ENCODE peak calls at places on chromosome 7, in seven cellular contexts. O is PC-3, M is GM23248, B is Karpas-422, F is GM23338, J is SK-N-SH, W is hepatocyte. X is an unnamed sample. For H3K9me2, the result is how much of the 10 kb centered on the place peaks cover.

GRCh38 chr7:36107926-36108631 is 45.0 kb upstream of the EEPD1 start:
- DNase-seq in J (no peak), M (no peak), O (no peak), F (no peak), B (no peak), W (no peak), X (no peak)

GRCh38 chr7:122528879-122529481 is 169.9 kb downstream of the RNF133 start:
- DNase-seq in F (peak), O (peak), W (peak), B (peak), J (peak), M (peak), X (peak)

GRCh38 chr7:1663243-1663642 is 6.8 kb upstream of the ELFN1 start:
- DNase-seq in M (no peak), B (no peak), F (no peak), W (no peak), J (peak), O (no peak), X (no peak)

GRCh38 chr7:96304573-96304972 is 17.3 kb downstream of the SLC25A13 start:
- DNase-seq in B (no peak), M (peak), F (no peak), O (peak), J (no peak), W (no peak), X (no peak)

GRCh38 chr7:155467846-155468821 is 10.2 kb downstream of the EN2 start:
- DNase-seq in F (peak), J (peak), B (no peak), M (no peak), W (no peak), O (no peak), X (no peak)

GRCh38 chr7:35258125-35258890 is 4.4 kb upstream of the TBX20 start:
- DNase-seq in W (no peak), F (no peak), J (no peak), M (no peak), O (no peak), B (no peak), X (no peak)

GRCh38 chr7:138429577-138430250 is 30.3 kb upstream of the TRIM24 start:
- DNase-seq in F (peak), B (no peak), M (no peak), O (peak), W (peak), J (no peak), X (no peak)

GRCh38 chr7:84705701-84706100 is 481.2 kb downstream of the SEMA3D start:
- DNase-seq in B (no peak), M (no peak), W (no peak), J (no peak), F (no peak), O (no peak), X (no peak)

GRCh38 chr7:107253599-107253998 is 84.8 kb downstream of the HBP1 start:
- DNase-seq in M (no peak), J (no peak), F (no peak), W (no peak), O (no peak), B (no peak), X (no peak)

GRCh38 chr7:36967387-36967786 is 243.1 kb upstream of the AOAH start:
- DNase-seq in F (peak), M (peak), W (peak), J (peak), B (peak), O (peak), X (peak)

GRCh38 chr7:51577390-51577789 is 260.8 kb upstream of the COBL start:
- DNase-seq in W (no peak), J (no peak), F (no peak), O (no peak), B (no peak), M (no peak), X (no peak)

GRCh38 chr7:93429563-93429962 is 145.0 kb downstream of the CALCR start:
- DNase-seq in J (no peak), W (no peak), M (no peak), O (no peak), B (no peak), F (no peak), X (no peak)

GRCh38 chr7:100433276-100433591 is 3.1 kb downstream of the PPP1R35 start:
- DNase-seq in J (no peak), W (no peak), B (no peak), M (no peak), F (no peak), O (no peak), X (no peak)

GRCh38 chr7:142933624-142934023 is at the start of gene TRPV5:
- DNase-seq in M (no peak), O (no peak), W (no peak), F (no peak), J (no peak), B (no peak), X (no peak)
- H3K9me2 ChIP-seq in M (under half), O (under half), W (under half), F (under half), J (under half), B (under half), X (under half)

DNA sequence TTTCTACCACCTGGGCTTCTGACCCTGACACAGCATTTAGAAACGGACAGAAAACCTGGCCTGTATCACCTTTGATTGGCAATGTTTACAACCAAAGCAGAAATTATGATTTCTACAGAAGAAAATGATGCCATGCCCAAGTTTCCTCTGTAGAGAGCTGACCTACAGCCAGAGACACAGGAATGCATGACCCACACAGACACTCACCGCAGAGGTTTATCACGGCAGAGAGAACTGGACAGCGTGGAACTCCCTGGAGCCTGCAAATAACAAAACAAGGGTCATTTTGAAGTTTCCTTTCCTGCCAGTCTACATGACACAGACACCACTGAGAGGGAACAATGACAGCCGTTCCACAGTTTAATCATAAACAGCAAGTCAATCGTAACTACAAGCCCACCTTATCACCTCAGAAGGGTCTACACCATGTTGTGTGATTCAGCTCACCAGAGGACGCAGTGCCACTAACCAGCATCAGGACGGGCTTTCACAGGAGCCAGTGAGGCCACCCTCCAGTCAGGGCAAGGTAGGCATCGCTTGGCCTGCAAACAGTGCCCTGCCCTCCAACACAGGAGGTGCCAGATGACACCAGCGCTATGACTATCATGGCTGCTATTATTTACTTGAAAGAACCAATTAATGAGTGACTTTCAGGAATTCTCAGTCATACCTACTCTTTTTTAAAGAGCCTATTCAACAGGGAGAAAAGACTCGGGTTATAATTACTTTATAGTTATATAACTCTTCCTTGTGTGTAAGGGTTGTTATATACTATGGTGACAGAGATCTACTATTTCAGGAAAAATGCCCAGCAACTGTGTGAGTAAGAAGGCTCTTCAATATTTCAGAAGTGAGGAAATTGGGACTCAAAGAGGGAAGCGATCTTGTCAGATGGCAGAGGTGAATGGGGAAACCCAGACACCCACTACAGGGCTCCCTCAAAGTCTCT is 139.8 kb downstream of the TNS3 start:
- DNase-seq in B (no peak), W (no peak), O (no peak), J (no peak), F (no peak), M (peak), X (no peak)
- H3K27ac ChIP-seq in B (no peak), W (no peak), O (no peak), J (no peak), F (no peak), M (peak), X (no peak)

DNA sequence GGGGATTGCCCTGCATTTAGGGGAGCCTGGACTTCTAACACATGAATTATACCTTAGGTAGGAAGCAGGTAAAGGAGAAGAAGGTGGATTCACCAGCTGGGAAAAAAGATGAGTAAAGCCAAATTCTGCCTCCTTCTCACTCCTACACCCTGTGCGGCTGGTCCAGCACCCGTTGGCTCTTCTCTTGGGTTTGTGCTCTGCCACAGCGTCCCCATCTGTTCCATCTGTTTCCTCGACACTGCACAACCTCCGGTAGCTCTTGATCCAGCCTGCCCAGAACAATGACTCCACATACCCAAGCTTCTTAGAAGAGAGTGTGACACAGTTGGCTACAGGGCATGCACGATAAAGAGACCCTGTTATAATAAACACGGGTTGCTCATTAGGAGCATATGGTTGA is 32.0 kb upstream of the NEUROD6 start:
- DNase-seq in M (no peak), B (no peak), W (no peak), F (no peak), J (no peak), O (no peak), X (no peak)
- H3K9me2 ChIP-seq in M (under half), B (under half), W (under half), F (under half), J (under half), O (under half), X (under half)

GRCh38 chr7:124515431-124515830 is 250.2 kb downstream of the GPR37 start:
- DNase-seq in M (no peak), B (no peak), W (no peak), F (no peak), J (no peak), O (no peak), X (no peak)
- H3K27ac ChIP-seq in M (no peak), B (no peak), W (no peak), F (no peak), J (no peak), O (no peak), X (no peak)

GRCh38 chr7:444606-445005 is 75.0 kb downstream of the PDGFA start:
- DNase-seq in W (no peak), J (no peak), M (peak), O (no peak), B (no peak), F (no peak), X (no peak)
- H3K9me2 ChIP-seq in W (under half), J (under half), M (under half), O (under half), B (under half), F (under half), X (under half)

GRCh38 chr7:4748267-4748666 is 27.2 kb upstream of the AP5Z1 start:
- DNase-seq in M (no peak), W (no peak), B (no peak), F (no peak), O (no peak), J (no peak), X (no peak)

GRCh38 chr7:4751398-4751947 is 23.9 kb upstream of the AP5Z1 start:
- DNase-seq in M (no peak), W (no peak), O (no peak), B (no peak), F (no peak), J (no peak), X (no peak)

GRCh38 chr7:4747746-4748145 is 27.7 kb upstream of the AP5Z1 start:
- DNase-seq in J (no peak), W (no peak), O (no peak), M (no peak), F (no peak), B (no peak), X (no peak)

GRCh38 chr7:4749798-4750197 is 25.6 kb upstream of the AP5Z1 start:
- DNase-seq in M (no peak), O (no peak), J (no peak), F (no peak), B (no peak), W (no peak), X (no peak)

DNA sequence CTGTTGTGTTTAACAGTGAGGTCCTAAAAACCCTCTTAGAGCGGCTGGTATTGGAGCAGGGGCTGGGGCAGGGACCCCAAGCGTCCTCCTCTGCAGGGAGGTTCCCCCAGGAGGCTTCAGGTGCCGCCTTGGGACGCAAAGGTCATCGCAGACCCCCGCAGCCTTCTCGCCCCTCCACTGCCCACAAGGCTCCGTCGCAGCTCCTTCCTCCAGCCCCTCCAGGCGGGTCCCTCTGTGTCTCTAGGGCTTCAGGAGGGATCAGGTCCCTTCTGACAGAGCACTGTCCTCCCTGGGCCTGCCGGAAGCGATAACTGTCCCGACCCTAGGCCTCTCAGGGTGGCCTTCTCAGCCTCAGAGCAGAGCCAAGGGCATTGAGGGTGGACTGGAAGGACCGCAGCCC is 26.1 kb upstream of the AP5Z1 start:
- DNase-seq in O (no peak), M (no peak), F (no peak), W (no peak), B (no peak), J (no peak), X (no peak)
- H3K27ac ChIP-seq in O (no peak), M (no peak), F (no peak), W (no peak), B (no peak), J (no peak), X (no peak)

DNA sequence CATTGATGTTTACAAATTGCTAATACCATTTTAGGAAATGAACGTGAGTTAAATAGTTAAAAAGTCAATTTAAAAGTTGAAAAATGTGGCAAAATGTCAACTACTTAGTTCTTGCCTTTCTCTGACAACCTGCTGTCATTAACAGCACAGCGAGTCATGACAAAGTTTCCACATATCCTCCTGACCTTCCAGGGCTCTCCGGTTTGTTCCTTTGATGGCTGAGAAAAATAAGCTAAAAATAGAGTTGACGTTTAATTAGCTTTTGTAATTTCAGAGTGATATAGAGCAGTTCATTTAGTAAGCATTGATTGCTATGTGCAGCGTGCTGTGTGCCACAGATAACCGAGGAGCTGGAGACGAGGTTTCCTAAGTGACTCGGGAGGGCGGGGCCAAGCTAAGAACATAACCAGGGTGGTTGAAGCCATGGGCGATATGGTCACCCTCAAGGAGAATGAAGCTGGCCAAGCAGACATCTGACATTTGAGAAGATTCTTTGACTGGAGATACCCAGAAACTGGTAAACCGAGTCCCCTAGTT is 47.9 kb downstream of the OGDH start:
- DNase-seq in B (no peak), W (no peak), M (no peak), F (no peak), O (no peak), J (no peak), X (no peak)
- H3K9me2 ChIP-seq in B (under half), W (under half), M (under half), F (under half), O (under half), J (under half), X (under half)

DNA sequence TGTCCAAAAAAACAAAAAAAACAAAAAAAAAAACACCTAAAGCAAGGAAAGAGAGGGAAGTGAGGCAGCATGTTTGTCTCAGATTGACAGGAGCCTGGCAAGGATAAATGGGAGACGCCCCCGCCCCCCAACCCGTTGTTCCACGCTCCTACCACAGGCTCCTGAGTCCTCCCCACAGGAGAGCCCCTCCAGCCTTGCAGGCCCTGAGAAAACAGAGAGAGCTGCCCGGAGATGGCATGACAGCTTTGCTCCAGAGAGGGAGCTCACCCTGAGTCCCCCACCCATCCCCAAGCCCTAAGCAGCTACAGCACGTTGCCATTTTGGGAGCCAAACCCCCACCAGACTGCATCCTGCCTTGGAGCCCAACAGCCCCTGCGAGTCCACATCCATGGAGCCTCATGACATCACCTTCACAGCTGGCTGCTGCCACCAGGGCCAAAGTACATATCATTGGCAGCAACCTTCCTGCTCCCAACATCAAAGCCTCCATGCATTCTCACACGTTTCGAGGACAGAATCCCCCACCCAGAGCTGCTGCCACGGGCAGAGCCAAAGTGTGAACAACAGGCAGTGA is 1283.3 kb downstream of the TYW1 start:
- DNase-seq in F (no peak), B (no peak), O (no peak), M (no peak), J (no peak), W (no peak), X (no peak)
- H3K27ac ChIP-seq in F (no peak), B (no peak), O (no peak), M (no peak), J (no peak), W (no peak), X (no peak)